ENCODE peak calls at places on chromosomes 12 and 14, in seven cellular contexts. L, W, J, R, F, D and E are unnamed samples. For H3K4me1, the result is how much of the 10 kb centered on the place peaks cover.

GRCh38 chr14:73452341-73453191 is 5.8 kb downstream of the NUMB start:
- DNase-seq in L (peak), W (no peak), J (no peak), R (no peak), F (no peak), D (no peak), E (peak)

GRCh38 chr14:41498959-41499358 is 107.7 kb upstream of the LRFN5 start:
- DNase-seq in L (peak), W (no peak), J (no peak), R (no peak), F (no peak), D (no peak), E (peak)

GRCh38 chr14:98018626-98019025 is 1221.4 kb downstream of the VRK1 start:
- DNase-seq in L (no peak), W (no peak), J (no peak), R (peak), F (no peak), D (no peak), E (no peak)

GRCh38 chr12:101745481-101745880 is 6.2 kb upstream of the SYCP3 start:
- DNase-seq in L (peak), W (no peak), J (no peak), R (no peak), F (no peak), D (no peak), E (no peak)

GRCh38 chr12:43795716-43796282 is 10.3 kb downstream of the TWF1 start:
- DNase-seq in L (peak), W (peak), J (no peak), R (no peak), F (no peak), D (no peak), E (no peak)

GRCh38 chr12:123102781-123103503 is 47.9 kb downstream of the PITPNM2 start:
- DNase-seq in L (peak), W (no peak), J (no peak), R (no peak), F (no peak), D (no peak), E (no peak)

GRCh38 chr14:89429206-89430091 is 12.4 kb upstream of the FOXN3 start:
- DNase-seq in L (no peak), W (peak), J (no peak), R (no peak), F (peak), D (no peak), E (peak)

GRCh38 chr12:74537126-74537706 is 419 bp upstream of the ATXN7L3B start:
- DNase-seq in L (peak), W (peak), J (peak), R (peak), F (peak), D (peak), E (peak)

GRCh38 chr12:101924647-101925046 is 47.3 kb downstream of the DRAM1 start:
- DNase-seq in L (peak), W (no peak), J (no peak), R (peak), F (no peak), D (no peak), E (peak)

GRCh38 chr14:83541147-83541546 is 1988.8 kb upstream of the FLRT2 start:
- DNase-seq in L (no peak), W (no peak), J (no peak), R (no peak), F (no peak), D (no peak), E (no peak)

GRCh38 chr14:105332352-105332874 is 17.9 kb downstream of the PACS2 start:
- DNase-seq in L (no peak), W (no peak), J (no peak), R (no peak), F (no peak), D (no peak), E (no peak)

GRCh38 chr12:72723732-72724131 is 451.6 kb downstream of the TRHDE start:
- DNase-seq in L (peak), W (no peak), J (no peak), R (no peak), F (no peak), D (no peak), E (no peak)

GRCh38 chr12:102883204-102883799 is 33.7 kb downstream of the PAH start:
- DNase-seq in L (peak), W (peak), J (peak), R (peak), F (peak), D (peak), E (peak)

GRCh38 chr12:12613334-12613733 is 1.7 kb downstream of the CREBL2 start:
- DNase-seq in L (peak), W (no peak), J (no peak), R (no peak), F (no peak), D (no peak), E (peak)

GRCh38 chr12:112122823-112123690 is 2.3 kb upstream of the TRAFD1 start:
- DNase-seq in L (no peak), W (peak), J (no peak), R (no peak), F (no peak), D (no peak), E (peak)

GRCh38 chr14:49882826-49883694 is 9.8 kb upstream of the ARF6 start:
- DNase-seq in L (peak), W (no peak), J (no peak), R (peak), F (no peak), D (no peak), E (no peak)

GRCh38 chr12:57765003-57765697 is 1.7 kb downstream of the CYP27B1 start:
- DNase-seq in L (peak), W (peak), J (no peak), R (peak), F (peak), D (peak), E (peak)

GRCh38 chr12:89092297-89092696 is 260.0 kb downstream of the DUSP6 start:
- DNase-seq in L (no peak), W (no peak), J (no peak), R (no peak), F (no peak), D (no peak), E (no peak)

GRCh38 chr14:63295991-63296630 is 22.6 kb downstream of the GPHB5 start:
- DNase-seq in L (no peak), W (no peak), J (no peak), R (no peak), F (no peak), D (no peak), E (peak)

GRCh38 chr14:104130974-104131651 is 7.3 kb upstream of the KIF26A start:
- DNase-seq in L (peak), W (peak), J (no peak), R (peak), F (peak), D (peak), E (peak)

GRCh38 chr12:131061041-131061806 is 107.5 kb downstream of the ADGRD1 start:
- DNase-seq in L (no peak), W (no peak), J (no peak), R (no peak), F (no peak), D (no peak), E (no peak)

GRCh38 chr12:78118036-78118435 is 287.3 kb downstream of the NAV3 start:
- DNase-seq in L (no peak), W (no peak), J (no peak), R (peak), F (peak), D (no peak), E (no peak)

GRCh38 chr14:58199726-58200479 is at the start of gene ACTR10:
- DNase-seq in L (peak), W (peak), J (peak), R (peak), F (peak), D (peak), E (peak)

GRCh38 chr12:116045158-116045557 is 232.3 kb downstream of the MED13L start:
- DNase-seq in L (no peak), W (no peak), J (no peak), R (peak), F (peak), D (no peak), E (no peak)

GRCh38 chr12:3641428-3641883 is 111.5 kb downstream of the CRACR2A start:
- DNase-seq in L (peak), W (no peak), J (no peak), R (no peak), F (no peak), D (no peak), E (peak)

GRCh38 chr14:25049559-25050493 is at the start of gene STXBP6:
- DNase-seq in L (no peak), W (peak), J (no peak), R (peak), F (peak), D (peak), E (peak)

GRCh38 chr12:116506697-116507064 is 52.5 kb upstream of the MAP1LC3B2 start:
- DNase-seq in L (no peak), W (no peak), J (no peak), R (no peak), F (no peak), D (no peak), E (no peak)

GRCh38 chr12:79420146-79420618 is 270.6 kb downstream of the PAWR start:
- DNase-seq in L (peak), W (peak), J (peak), R (peak), F (peak), D (peak), E (peak)

GRCh38 chr14:50530358-50530757 is 2.0 kb downstream of the MAP4K5 start:
- DNase-seq in L (peak), W (no peak), J (no peak), R (no peak), F (no peak), D (no peak), E (peak)

GRCh38 chr12:2403221-2403976 is 350.6 kb downstream of the CACNA1C start:
- DNase-seq in L (no peak), W (no peak), J (no peak), R (no peak), F (no peak), D (no peak), E (no peak)

GRCh38 chr14:50000215-50001145 is 107.6 kb downstream of the ARF6 start:
- DNase-seq in L (peak), W (peak), J (peak), R (peak), F (peak), D (peak), E (peak)

GRCh38 chr14:50795909-50796308 is 35.1 kb downstream of the NIN start:
- DNase-seq in L (no peak), W (no peak), J (no peak), R (no peak), F (no peak), D (no peak), E (no peak)

GRCh38 chr12:57491393-57492280 is 3.8 kb downstream of the MARS1 start:
- DNase-seq in L (peak), W (no peak), J (no peak), R (peak), F (no peak), D (no peak), E (peak)

GRCh38 chr12:124184456-124184855 is 110.4 kb upstream of the RFLNA start:
- DNase-seq in L (no peak), W (no peak), J (no peak), R (no peak), F (no peak), D (no peak), E (no peak)

GRCh38 chr12:5537771-5538170 is 105.9 kb downstream of the NTF3 start:
- DNase-seq in L (no peak), W (no peak), J (no peak), R (no peak), F (no peak), D (no peak), E (no peak)

GRCh38 chr14:29354446-29354845 is 573.2 kb downstream of the PRKD1 start:
- DNase-seq in L (no peak), W (no peak), J (no peak), R (no peak), F (no peak), D (no peak), E (peak)

GRCh38 chr12:119665164-119665929 is 2.6 kb upstream of the PRKAB1 start:
- DNase-seq in L (no peak), W (no peak), J (no peak), R (no peak), F (no peak), D (no peak), E (no peak)

GRCh38 chr14:88189040-88189839 is 133.8 kb downstream of the KCNK10 start:
- DNase-seq in L (peak), W (peak), J (peak), R (peak), F (peak), D (peak), E (peak)

DNA sequence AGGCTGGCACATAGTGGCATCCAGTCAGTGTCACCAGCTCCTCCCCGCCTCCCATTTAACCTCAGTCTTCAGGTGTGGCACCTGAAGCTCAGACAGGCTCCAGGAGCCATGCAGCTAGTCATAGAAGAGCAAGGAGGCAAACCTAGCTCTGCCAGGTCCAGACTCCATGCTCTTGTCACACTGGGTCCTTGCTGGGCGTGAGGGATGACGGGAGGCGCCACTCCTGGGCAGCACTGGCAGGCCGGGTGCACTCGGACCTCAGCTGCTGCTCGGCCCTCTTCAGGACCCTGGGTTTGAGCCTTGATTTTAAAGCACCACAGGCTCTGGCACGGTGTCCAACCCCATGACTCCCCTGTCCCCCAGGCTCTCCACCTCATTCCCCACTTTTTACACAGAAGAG is 24.1 kb downstream of the ITPK1 start:
- DNase-seq in L (no peak), W (no peak), J (no peak), R (no peak), F (no peak), D (no peak), E (no peak)
- H3K4me1 ChIP-seq in L (under half), W (under half), J (under half), R (under half), F (under half), D (under half), E (under half)

DNA sequence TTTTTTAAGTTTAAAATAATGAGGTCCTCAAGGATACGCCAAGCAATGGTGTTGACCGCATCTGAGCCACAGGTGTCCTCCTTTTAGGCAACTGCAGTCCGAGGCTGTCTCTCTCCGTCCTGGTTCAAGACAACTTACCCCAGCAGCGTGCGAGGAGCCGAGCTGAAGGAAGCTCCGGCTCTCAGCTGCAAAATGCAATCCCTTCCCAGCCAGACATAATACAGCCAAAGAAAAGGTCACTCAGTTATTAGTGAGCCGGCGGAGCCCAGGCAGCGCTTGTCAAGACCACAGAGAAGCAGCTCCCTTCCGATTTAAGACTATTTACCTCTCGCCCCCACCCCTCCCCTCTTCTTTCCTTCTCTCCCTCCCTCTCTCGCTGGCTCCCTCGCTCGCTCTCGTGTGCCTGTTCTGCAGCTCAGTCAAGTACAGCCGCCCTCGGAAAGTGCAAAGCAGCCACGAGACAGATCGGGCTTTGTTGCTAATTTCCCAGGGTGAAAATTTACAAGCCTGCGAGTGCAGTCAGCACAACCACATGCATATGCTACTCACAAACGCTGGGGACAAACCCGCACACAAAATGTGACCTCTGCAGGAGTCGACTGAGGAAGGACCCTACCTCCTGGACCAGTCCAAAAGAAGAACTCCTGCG is 363 bp upstream of the LMO3 start:
- DNase-seq in L (peak), W (peak), J (no peak), R (peak), F (peak), D (peak), E (peak)
- TF ChIP-seq EZH2 in L (no peak), W (no peak), J (no peak), R (no peak), F (no peak), D (no peak), E (no peak)

DNA sequence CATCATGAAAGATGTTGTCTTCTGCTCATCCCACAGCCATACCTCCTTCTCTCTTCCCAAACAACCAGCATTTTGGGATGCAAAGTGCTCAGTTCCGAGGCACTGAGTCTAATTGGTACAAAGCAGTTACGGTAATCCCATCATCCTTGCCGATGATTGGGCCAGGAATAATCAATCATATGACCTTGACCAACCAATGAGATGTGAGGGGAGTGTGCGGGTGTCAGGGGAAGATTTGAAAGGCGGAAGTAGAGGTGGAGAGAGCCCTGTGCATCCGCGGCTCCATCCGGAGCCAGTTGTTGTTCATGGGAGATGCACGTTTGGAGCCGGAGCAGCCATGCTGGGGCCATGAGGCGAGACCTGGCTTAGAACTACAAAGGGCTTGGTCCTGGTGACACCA is 67.3 kb downstream of the SYNE3 start:
- DNase-seq in L (no peak), W (no peak), J (no peak), R (no peak), F (no peak), D (no peak), E (no peak)
- TF ChIP-seq EZH2phosphoT487 in L (no peak), W (no peak), J (no peak), R (no peak), F (no peak), D (no peak), E (no peak)

GRCh38 chr14:71359823-71360222 is 452.6 kb downstream of the PCNX1 start:
- DNase-seq in L (no peak), W (no peak), J (no peak), R (no peak), F (no peak), D (no peak), E (no peak)
- H3K4me1 ChIP-seq in L (under half), W (under half), J (under half), R (under half), F (under half), D (under half), E (under half)

DNA sequence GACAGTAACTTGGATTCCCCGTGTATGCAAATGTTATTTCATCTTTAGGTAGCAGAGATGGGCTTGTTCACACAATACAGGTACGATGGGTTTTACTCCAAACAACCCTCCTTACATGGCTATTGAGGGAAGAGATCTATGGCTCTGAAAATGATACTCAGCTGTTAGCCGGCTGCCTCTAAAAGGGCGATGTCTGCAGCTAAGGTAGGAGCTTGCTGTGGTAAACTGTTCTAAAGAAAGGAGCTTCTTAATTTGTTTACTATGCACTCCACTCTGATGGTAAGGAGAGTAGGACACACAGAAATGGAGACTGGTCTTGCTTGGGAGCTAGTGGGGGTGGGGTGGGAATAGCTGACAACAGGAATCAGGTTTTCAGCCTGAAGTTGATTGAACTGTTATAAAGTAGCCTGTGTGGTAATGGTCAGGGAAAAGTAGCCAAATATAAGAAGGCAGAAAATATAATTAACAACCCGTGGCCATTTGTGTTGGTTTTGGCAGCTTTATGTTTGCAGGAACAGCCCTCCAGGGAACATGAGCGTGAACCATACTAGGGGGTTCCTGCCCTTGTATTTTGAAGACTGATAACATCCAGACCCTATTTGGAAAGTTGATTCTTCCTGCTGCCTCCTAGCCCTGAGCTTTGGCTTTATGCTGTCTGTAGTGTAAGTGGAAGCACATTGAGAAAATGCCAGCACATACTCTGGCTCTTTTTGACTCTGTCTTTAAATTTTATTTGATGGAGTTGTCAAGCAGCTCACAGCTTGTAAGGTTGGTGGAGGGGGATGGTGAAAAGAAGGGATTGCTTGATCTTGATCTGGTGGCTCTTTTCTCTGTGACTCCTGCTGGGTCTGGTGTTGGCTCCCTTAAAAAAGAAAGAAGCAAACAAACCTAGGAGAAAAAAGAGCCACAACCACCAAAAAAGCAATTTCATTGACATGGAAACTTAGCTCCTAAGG is 929.8 kb downstream of the DIO2 start:
- DNase-seq in L (no peak), W (no peak), J (no peak), R (peak), F (peak), D (no peak), E (no peak)
- TF ChIP-seq EZH2 in L (no peak), W (no peak), J (no peak), R (no peak), F (no peak), D (no peak), E (no peak)

GRCh38 chr12:52715416-52715815 is 12.1 kb upstream of the KRT77 start:
- DNase-seq in L (peak), W (no peak), J (peak), R (peak), F (peak), D (no peak), E (no peak)
- TF ChIP-seq EZH2phosphoT487 in L (no peak), W (no peak), J (no peak), R (no peak), F (no peak), D (no peak), E (no peak)

GRCh38 chr12:95762123-95762785 is 28.3 kb downstream of the NTN4 start:
- DNase-seq in L (no peak), W (no peak), J (no peak), R (no peak), F (no peak), D (peak), E (no peak)

GRCh38 chr12:95766356-95767019 is 24.1 kb downstream of the NTN4 start:
- DNase-seq in L (no peak), W (no peak), J (no peak), R (no peak), F (no peak), D (no peak), E (peak)

GRCh38 chr12:95764848-95765247 is 25.7 kb downstream of the NTN4 start:
- DNase-seq in L (no peak), W (no peak), J (no peak), R (no peak), F (no peak), D (no peak), E (no peak)

GRCh38 chr12:95760371-95760770 is 30.2 kb downstream of the NTN4 start:
- DNase-seq in L (no peak), W (no peak), J (no peak), R (no peak), F (no peak), D (no peak), E (no peak)

DNA sequence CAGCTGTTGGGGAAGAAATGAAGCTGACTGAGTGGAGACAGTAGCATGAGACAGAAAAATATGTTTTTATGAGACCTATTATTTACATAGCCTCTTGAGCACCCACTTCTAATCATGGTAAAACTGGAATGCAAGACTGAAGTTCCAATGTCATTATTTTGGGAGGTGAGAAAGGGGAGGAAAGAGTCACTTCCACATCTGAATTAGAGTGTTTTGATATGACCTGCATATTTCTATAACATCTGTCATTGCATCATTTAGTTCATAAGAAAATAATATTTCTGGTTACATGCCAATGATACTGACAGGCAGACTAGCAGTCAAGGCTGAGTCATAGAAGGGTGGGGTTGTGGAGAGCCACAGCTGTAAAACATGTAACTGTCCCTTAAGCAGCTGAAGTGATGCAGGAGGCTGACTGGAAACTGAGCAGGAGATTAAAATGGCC is 26.7 kb downstream of the NTN4 start:
- DNase-seq in L (peak), W (peak), J (peak), R (no peak), F (no peak), D (no peak), E (peak)
- H3K4me1 ChIP-seq in L (under half), W (under half), J (under half), R (under half), F (under half), D (under half), E (under half)